ENCODE peak calls at places on chromosomes 5 and 9, in five cellular contexts. J, T, O, Z and N are unnamed samples. For H3K9me3 and H3K36me3, the result is how much of the 10 kb centered on the place peaks cover.

GRCh38 chr9:134984372-134985240 is 66.9 kb upstream of the FCN1 start:
- DNase-seq in O (no peak), T (no peak), Z (no peak), J (no peak), N (no peak)

GRCh38 chr9:127204771-127205470 is 59.7 kb upstream of the GARNL3 start:
- DNase-seq in J (no peak), T (no peak), Z (no peak), O (no peak), N (peak)

GRCh38 chr5:91875133-91875779 is 492.1 kb upstream of the ARRDC3 start:
- DNase-seq in J (no peak), Z (no peak), O (no peak), T (no peak), N (no peak)

GRCh38 chr9:135275163-135275925 is 187.9 kb downstream of the OLFM1 start:
- DNase-seq in J (peak), O (no peak), T (no peak), Z (no peak), N (no peak)

GRCh38 chr9:111056554-111056953 is 18.3 kb upstream of the LPAR1 start:
- DNase-seq in O (peak), T (no peak), Z (no peak), J (no peak), N (no peak)

GRCh38 chr5:71533614-71534013 is 53.5 kb upstream of the MCCC2 start:
- DNase-seq in J (no peak), T (no peak), Z (no peak), O (peak), N (no peak)

GRCh38 chr5:102911973-102912372 is 156.9 kb downstream of the PAM start:
- DNase-seq in T (no peak), Z (no peak), O (peak), J (no peak), N (no peak)

GRCh38 chr9:129143461-129143927 is 32.3 kb downstream of the PTPA start:
- DNase-seq in T (no peak), O (peak), J (peak), Z (peak), N (peak)

GRCh38 chr9:131394464-131395026 is 659 bp downstream of the PRRC2B start:
- DNase-seq in O (peak), Z (peak), T (no peak), J (peak), N (no peak)

GRCh38 chr9:71762900-71763653 is 5.2 kb downstream of the CEMIP2 start:
- DNase-seq in O (peak), Z (no peak), J (no peak), T (no peak), N (no peak)

GRCh38 chr9:116715751-116716150 is 28.6 kb downstream of the TRIM32 start:
- DNase-seq in Z (no peak), O (no peak), T (no peak), J (no peak), N (no peak)

GRCh38 chr9:31394040-31394473 is 990.4 kb upstream of the ACO1 start:
- DNase-seq in O (peak), Z (no peak), J (no peak), T (no peak), N (no peak)

GRCh38 chr9:130950039-130950311 is 10.9 kb upstream of the FIBCD1 start:
- DNase-seq in Z (no peak), J (no peak), O (no peak), T (no peak), N (no peak)

GRCh38 chr5:119274767-119275130 is 81.1 kb upstream of the TNFAIP8 start:
- DNase-seq in T (no peak), Z (no peak), J (no peak), O (peak), N (no peak)

GRCh38 chr5:160486573-160486972 is 64.9 kb downstream of the PTTG1 start:
- DNase-seq in T (no peak), J (no peak), Z (no peak), O (no peak), N (no peak)

GRCh38 chr5:129664336-129664937 is 83.5 kb upstream of the MINAR2 start:
- DNase-seq in J (peak), T (peak), O (peak), Z (peak), N (no peak)

GRCh38 chr5:1032551-1033027 is 24.0 kb downstream of the NKD2 start:
- DNase-seq in Z (peak), O (no peak), J (no peak), T (no peak), N (no peak)

GRCh38 chr5:34930527-34930844 is 1.1 kb downstream of the DNAJC21 start:
- DNase-seq in J (no peak), O (peak), T (no peak), Z (no peak), N (no peak)

GRCh38 chr9:115673599-115673998 is 480.0 kb upstream of the PAPPA start:
- DNase-seq in O (no peak), T (no peak), J (no peak), Z (no peak), N (no peak)

GRCh38 chr9:37028425-37029031 is 5.5 kb downstream of the PAX5 start:
- DNase-seq in O (no peak), T (no peak), Z (no peak), J (no peak), N (no peak)

GRCh38 chr5:111681791-111682190 is 75.2 kb downstream of the NREP start:
- DNase-seq in Z (no peak), T (no peak), J (no peak), O (no peak), N (no peak)

GRCh38 chr5:850511-851006 is at the start of gene ZDHHC11:
- DNase-seq in O (no peak), J (no peak), Z (peak), T (no peak), N (peak)

GRCh38 chr9:86977205-86977835 is 30.0 kb upstream of the GAS1 start:
- DNase-seq in Z (no peak), T (no peak), O (no peak), J (no peak), N (no peak)

GRCh38 chr5:116572375-116573278 is 2.0 kb downstream of the SEMA6A start:
- DNase-seq in Z (peak), J (peak), T (no peak), O (peak), N (no peak)

GRCh38 chr9:22244141-22245011 is 202.2 kb upstream of the DMRTA1 start:
- DNase-seq in J (no peak), Z (no peak), T (no peak), O (peak), N (no peak)

GRCh38 chr9:93947409-93948070 is 7.6 kb downstream of the BARX1 start:
- DNase-seq in O (no peak), Z (no peak), T (no peak), J (no peak), N (no peak)

GRCh38 chr9:136539427-136540412 is 6.1 kb downstream of the NOTCH1 start:
- DNase-seq in O (peak), J (peak), T (peak), Z (peak), N (peak)

GRCh38 chr5:140608730-140609520 is 24.1 kb downstream of the CD14 start:
- DNase-seq in J (no peak), Z (no peak), T (no peak), O (peak), N (peak)

GRCh38 chr5:107428303-107428761 is 242.4 kb downstream of the EFNA5 start:
- DNase-seq in O (no peak), J (no peak), T (no peak), Z (no peak), N (no peak)

GRCh38 chr9:21056931-21057330 is 20.8 kb downstream of the IFNB1 start:
- DNase-seq in Z (no peak), O (no peak), T (no peak), J (no peak), N (no peak)

GRCh38 chr5:10863763-10864383 is 102.8 kb upstream of the DAP start:
- DNase-seq in O (peak), J (peak), T (no peak), Z (peak), N (no peak)

GRCh38 chr5:139104577-139105271 is 93.4 kb downstream of the SIL1 start:
- DNase-seq in Z (no peak), T (peak), O (no peak), J (peak), N (peak)

GRCh38 chr9:95139121-95139520 is 178.4 kb downstream of the FANCC start:
- DNase-seq in O (no peak), J (no peak), T (no peak), Z (no peak), N (no peak)

GRCh38 chr5:69450116-69450515 is 35.2 kb downstream of the MARVELD2 start:
- DNase-seq in J (no peak), T (no peak), Z (no peak), O (peak), N (no peak)

GRCh38 chr5:3518057-3518456 is 77.6 kb upstream of the IRX1 start:
- DNase-seq in J (no peak), Z (no peak), O (no peak), T (no peak), N (no peak)
- H3K9me3 ChIP-seq in J (under half), Z (under half), O (under half), T (under half), N (under half)

GRCh38 chr9:79711874-79712273 is 140.1 kb downstream of the TLE4 start:
- DNase-seq in Z (no peak), T (no peak), J (no peak), O (no peak), N (no peak)
- H3K36me3 ChIP-seq in Z (under half), T (under half), J (under half), O (under half), N (under half)

GRCh38 chr5:149490599-149491187 is 60.5 kb downstream of the CSNK1A1 start:
- DNase-seq in J (no peak), O (no peak), T (no peak), Z (no peak), N (no peak)

GRCh38 chr5:149487672-149488071 is 63.6 kb downstream of the CSNK1A1 start:
- DNase-seq in T (no peak), J (no peak), Z (no peak), O (no peak), N (no peak)

GRCh38 chr5:149486726-149487635 is 64.3 kb downstream of the CSNK1A1 start:
- DNase-seq in O (peak), Z (no peak), J (no peak), T (no peak), N (no peak)

GRCh38 chr5:149489605-149490037 is 61.6 kb downstream of the CSNK1A1 start:
- DNase-seq in Z (no peak), J (no peak), T (no peak), O (peak), N (no peak)

GRCh38 chr5:149488645-149489306 is 62.5 kb downstream of the CSNK1A1 start:
- DNase-seq in J (no peak), O (no peak), T (no peak), Z (no peak), N (no peak)
- TF ChIP-seq POLR2A in J (no peak), O (peak), T (no peak), Z (no peak), N (no peak)

DNA sequence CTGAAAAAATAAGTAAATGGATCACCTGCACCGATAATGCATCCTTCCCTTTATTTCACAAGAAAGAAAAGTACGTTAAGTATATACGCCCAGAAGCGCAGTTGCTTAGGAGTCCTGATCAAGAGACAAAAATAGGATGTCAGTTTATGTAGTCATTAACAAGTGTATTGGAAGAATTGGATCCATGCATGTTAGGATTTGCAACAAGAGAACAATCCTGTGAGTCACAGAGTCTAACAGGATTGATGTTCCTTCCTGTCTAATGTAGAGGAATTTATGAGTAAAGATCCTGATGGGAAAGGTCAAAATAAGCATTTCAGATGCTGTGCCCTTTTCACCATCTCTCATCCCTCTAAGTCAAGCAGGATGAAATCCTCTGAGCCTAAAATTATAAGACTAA is 406.0 kb upstream of the GRIA1 start:
- DNase-seq in Z (no peak), O (no peak), J (no peak), T (no peak), N (no peak)
- H3K9me3 ChIP-seq in Z (under half), O (under half), J (under half), T (under half), N (under half)

GRCh38 chr9:92033991-92034390 is 81.2 kb downstream of the SPTLC1 start:
- DNase-seq in Z (no peak), J (no peak), T (no peak), O (no peak), N (no peak)

GRCh38 chr9:92032891-92033290 is 82.3 kb downstream of the SPTLC1 start:
- DNase-seq in Z (no peak), T (no peak), O (no peak), J (no peak), N (no peak)

GRCh38 chr9:92035687-92036410 is 79.4 kb downstream of the SPTLC1 start:
- DNase-seq in O (no peak), J (peak), Z (no peak), T (no peak), N (peak)

GRCh38 chr9:92035146-92035545 is 80.1 kb downstream of the SPTLC1 start:
- DNase-seq in Z (no peak), O (no peak), T (no peak), J (no peak), N (no peak)

DNA sequence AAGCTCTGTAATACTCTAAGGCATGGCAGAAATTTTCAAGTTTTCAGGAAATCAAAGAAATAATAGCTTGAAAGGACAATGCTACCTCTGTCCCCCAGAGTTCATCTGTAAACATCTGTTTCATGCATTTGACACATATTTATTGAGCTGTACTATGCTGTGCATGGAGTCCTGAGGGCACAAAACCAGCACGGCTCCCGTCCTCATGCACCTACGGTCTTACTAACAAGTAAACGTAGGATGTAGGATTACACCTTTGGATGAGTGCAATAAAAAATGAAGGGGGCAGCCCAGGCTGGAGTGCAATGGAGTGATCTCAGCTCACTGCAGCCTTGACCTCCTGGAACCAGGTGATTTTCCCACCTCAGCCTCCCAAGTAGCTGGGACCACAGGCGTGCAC is 81.9 kb downstream of the SPTLC1 start:
- DNase-seq in J (no peak), O (no peak), T (no peak), Z (no peak), N (no peak)
- H3K36me3 ChIP-seq in J (under half), O (under half), T (under half), Z (under half), N (half or more)

DNA sequence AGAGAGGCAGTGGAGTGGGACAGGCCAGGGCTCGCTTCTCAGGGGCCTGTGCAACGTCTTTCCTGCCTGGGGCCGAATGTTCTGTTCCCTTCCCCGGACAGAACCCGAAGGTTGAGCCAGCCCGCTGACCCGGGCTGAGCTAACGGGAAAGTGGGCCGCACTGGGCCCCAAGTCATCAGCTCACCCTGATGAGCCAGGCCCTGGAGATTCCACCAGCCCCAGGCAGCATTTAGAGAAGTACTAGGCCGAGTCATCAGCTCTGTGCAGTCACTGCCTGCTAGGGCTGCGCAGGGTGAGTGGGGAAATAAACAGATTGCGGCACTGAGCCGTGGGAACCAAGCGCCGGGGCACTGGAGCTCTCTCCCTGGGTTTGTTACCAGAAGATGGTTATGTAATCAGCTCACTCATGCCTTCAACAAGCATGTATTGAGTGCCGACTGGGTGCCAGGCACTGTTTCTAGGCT is 29.1 kb upstream of the DUSP1 start:
- DNase-seq in J (peak), O (no peak), Z (peak), T (peak), N (no peak)
- TF ChIP-seq POLR2A in J (no peak), O (no peak), Z (no peak), T (no peak), N (no peak)

GRCh38 chr5:127333463-127333862 is 42.9 kb downstream of the MEGF10 start:
- DNase-seq in O (no peak), Z (no peak), J (no peak), T (no peak), N (no peak)
- H3K9me3 ChIP-seq in O (under half), Z (under half), J (under half), T (under half), N (under half)

GRCh38 chr5:179614745-179615144 is 8.7 kb downstream of the HNRNPH1 start:
- DNase-seq in Z (peak), T (no peak), J (no peak), O (no peak), N (no peak)

GRCh38 chr5:179616002-179616594 is 7.4 kb downstream of the HNRNPH1 start:
- DNase-seq in Z (peak), T (no peak), J (no peak), O (no peak), N (no peak)

GRCh38 chr5:179612577-179613459 is 10.7 kb downstream of the HNRNPH1 start:
- DNase-seq in Z (no peak), O (no peak), T (no peak), J (no peak), N (no peak)

GRCh38 chr5:179615203-179615602 is 8.3 kb downstream of the HNRNPH1 start:
- DNase-seq in Z (no peak), O (no peak), J (no peak), T (no peak), N (no peak)

DNA sequence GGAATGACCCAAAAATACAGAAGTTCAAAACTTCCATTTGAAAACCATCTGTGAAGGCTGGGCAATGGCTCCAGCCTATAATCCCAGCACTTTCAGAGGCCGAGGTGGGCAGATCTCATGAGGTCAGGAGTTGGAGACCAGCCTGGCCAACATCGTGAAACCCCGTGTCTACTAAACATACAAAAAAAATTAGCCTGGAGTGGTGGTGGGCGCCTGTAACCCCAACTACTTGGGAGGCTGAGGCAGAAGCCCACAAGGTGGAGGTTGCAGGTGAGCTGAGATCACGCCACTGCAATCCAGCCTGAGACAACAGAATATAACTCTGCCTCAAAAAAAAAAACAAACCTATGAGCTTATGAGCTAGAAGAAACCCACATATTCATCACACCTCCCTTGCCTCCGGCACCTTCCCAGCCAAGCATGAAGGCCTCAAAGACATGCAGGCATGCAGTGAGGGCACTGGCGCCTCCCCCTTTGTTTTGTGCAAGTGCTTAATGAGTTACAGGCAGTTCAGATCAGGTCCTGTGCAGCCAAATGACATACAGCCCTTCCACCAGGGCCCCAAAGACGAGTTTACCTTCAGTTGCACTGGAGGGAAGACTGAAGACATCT is 9.9 kb downstream of the HNRNPH1 start:
- DNase-seq in J (no peak), T (no peak), Z (no peak), O (no peak), N (no peak)
- H3K36me3 ChIP-seq in J (half or more), T (half or more), Z (half or more), O (half or more), N (half or more)